ENCODE peak calls at places on chromosomes 13 and 19, in eight cellular contexts. D, G, U, Q, R, I, M and X are unnamed samples. For H3K36me3, the result is how much of the 10 kb centered on the place peaks cover.

GRCh38 chr13:58018865-58019264 is 387.3 kb downstream of the PCDH17 start:
- DNase-seq in R (no peak), I (no peak), M (no peak), U (no peak), D (no peak), Q (no peak), G (no peak), X (no peak)

GRCh38 chr13:45705145-45705695 is 3.1 kb downstream of the CBY2 start:
- DNase-seq in R (no peak), M (no peak), D (no peak), Q (no peak), I (no peak), G (peak), U (no peak), X (no peak)

GRCh38 chr13:42794572-42795275 is 13.3 kb downstream of the FAM216B start:
- DNase-seq in I (no peak), M (no peak), Q (no peak), D (no peak), R (no peak), G (no peak), U (no peak), X (no peak)

GRCh38 chr19:29233591-29233990 is 20.6 kb upstream of the UQCRFS1 start:
- DNase-seq in D (no peak), U (no peak), Q (no peak), G (no peak), M (no peak), I (no peak), R (no peak), X (no peak)

GRCh38 chr19:40831502-40832430 is 18.5 kb downstream of the CYP2A6 start:
- DNase-seq in Q (no peak), U (no peak), R (no peak), D (no peak), M (peak), G (no peak), I (no peak), X (peak)

GRCh38 chr19:16062789-16063188 is 13.5 kb upstream of the TPM4 start:
- DNase-seq in I (no peak), M (no peak), Q (no peak), R (peak), U (peak), D (no peak), G (peak), X (no peak)

GRCh38 chr13:30615851-30616311 is 1.8 kb upstream of the USPL1 start:
- DNase-seq in D (no peak), R (no peak), M (peak), I (no peak), U (no peak), Q (no peak), G (no peak), X (no peak)

GRCh38 chr13:38262211-38262610 is 87.4 kb upstream of the UFM1 start:
- DNase-seq in Q (no peak), U (no peak), G (no peak), R (no peak), I (no peak), M (no peak), D (no peak), X (no peak)

GRCh38 chr13:80168089-80168850 is 172.7 kb downstream of the SPRY2 start:
- DNase-seq in M (peak), Q (no peak), I (no peak), U (no peak), G (no peak), D (no peak), R (no peak), X (no peak)

GRCh38 chr19:18097993-18098890 is 664 bp downstream of the MAST3 start:
- DNase-seq in M (no peak), Q (no peak), U (no peak), G (no peak), D (no peak), I (no peak), R (no peak), X (no peak)

GRCh38 chr13:39941236-39941635 is 285.8 kb downstream of the COG6 start:
- DNase-seq in R (no peak), Q (peak), D (no peak), U (no peak), M (no peak), I (no peak), G (no peak), X (no peak)

GRCh38 chr19:35249848-35250711 is 1.3 kb downstream of the LSR start:
- DNase-seq in G (no peak), M (no peak), U (no peak), D (peak), Q (no peak), I (no peak), R (no peak), X (no peak)

GRCh38 chr13:105936816-105937215 is 598.6 kb downstream of the EFNB2 start:
- DNase-seq in I (no peak), M (peak), D (no peak), Q (no peak), R (no peak), U (no peak), G (no peak), X (no peak)

GRCh38 chr13:51733656-51734334 is 70.2 kb downstream of the DHRS12 start:
- DNase-seq in D (no peak), M (peak), I (no peak), R (no peak), U (no peak), G (no peak), Q (no peak), X (no peak)

GRCh38 chr19:30236006-30236405 is 136.2 kb upstream of the ZNF536 start:
- DNase-seq in Q (no peak), D (no peak), M (no peak), I (no peak), G (peak), R (no peak), U (no peak), X (no peak)

GRCh38 chr13:24746618-24747247 is 17.2 kb upstream of the RNF17 start:
- DNase-seq in D (no peak), G (peak), Q (no peak), I (no peak), R (no peak), M (no peak), U (no peak), X (no peak)

GRCh38 chr13:108961542-108962125 is 332.2 kb downstream of the MYO16 start:
- DNase-seq in M (peak), U (peak), Q (no peak), R (no peak), I (no peak), G (peak), D (no peak), X (peak)

GRCh38 chr19:50300814-50301606 is 28.2 kb downstream of the KCNC3 start:
- DNase-seq in Q (no peak), I (no peak), D (no peak), U (no peak), M (peak), R (no peak), G (no peak), X (peak)

GRCh38 chr13:90402613-90403012 is 944.9 kb upstream of the MIR17HG start:
- DNase-seq in G (no peak), M (no peak), R (no peak), U (no peak), D (no peak), Q (no peak), I (no peak), X (no peak)

GRCh38 chr13:59666504-59666903 is 497.2 kb downstream of the DIAPH3 start:
- DNase-seq in Q (no peak), D (no peak), G (no peak), R (no peak), U (no peak), I (no peak), M (peak), X (no peak)

GRCh38 chr13:55820817-55821216 is 1319.9 kb upstream of the PRR20A start:
- DNase-seq in G (no peak), U (no peak), Q (no peak), D (no peak), M (no peak), I (no peak), R (no peak), X (no peak)

GRCh38 chr19:20038358-20039202 is 725 bp downstream of the ZNF682 start:
- DNase-seq in D (no peak), Q (no peak), I (no peak), U (peak), R (no peak), M (peak), G (no peak), X (no peak)

GRCh38 chr13:45178349-45179142 is 22.3 kb downstream of the KCTD4 start:
- DNase-seq in R (no peak), M (peak), G (no peak), U (no peak), Q (no peak), D (no peak), I (no peak), X (peak)

GRCh38 chr13:113511361-113511760 is 20.9 kb upstream of the DCUN1D2 start:
- DNase-seq in R (peak), U (no peak), D (no peak), G (no peak), I (no peak), Q (no peak), M (no peak), X (no peak)
- H3K36me3 ChIP-seq in R (half or more), U (under half), D (under half), G (under half), I (under half), Q (under half), M (half or more), X (under half)

GRCh38 chr19:48000846-48001245 is 6.4 kb downstream of the ELSPBP1 start:
- DNase-seq in M (no peak), U (no peak), D (no peak), Q (no peak), G (no peak), I (no peak), R (no peak), X (no peak)

GRCh38 chr19:48004236-48004635 is 9.8 kb downstream of the ELSPBP1 start:
- DNase-seq in U (no peak), I (no peak), G (no peak), Q (no peak), R (no peak), D (no peak), M (no peak), X (no peak)

GRCh38 chr19:48010932-48011758 is 16.7 kb downstream of the ELSPBP1 start:
- DNase-seq in M (no peak), G (no peak), Q (no peak), R (no peak), D (no peak), U (no peak), I (no peak), X (no peak)

GRCh38 chr19:48006762-48007161 is 12.3 kb downstream of the ELSPBP1 start:
- DNase-seq in I (no peak), G (no peak), D (no peak), Q (peak), M (no peak), R (no peak), U (no peak), X (no peak)
- TF ChIP-seq CTCF in I (no peak), G (peak), D (no peak), Q (peak), M (no peak), R (no peak), U (no peak), X (no peak)

GRCh38 chr19:1000095-1000494 is at the start of gene GRIN3B:
- DNase-seq in M (peak), D (peak), G (peak), U (peak), Q (no peak), R (no peak), I (no peak), X (no peak)
- H3K4me3 ChIP-seq in M (peak), D (no peak), G (peak), U (no peak), Q (peak), R (no peak), I (no peak), X (peak)

GRCh38 chr13:47945738-47946137 is 55.3 kb downstream of the SUCLA2 start:
- DNase-seq in D (no peak), Q (no peak), M (peak), G (no peak), R (no peak), U (no peak), I (no peak), X (peak)
- H3K36me3 ChIP-seq in D (under half), Q (under half), M (under half), G (under half), R (under half), U (under half), I (under half), X (under half)

GRCh38 chr19:48362716-48363499 is 832 bp downstream of the TMEM143 start:
- DNase-seq in I (peak), Q (peak), U (peak), R (peak), G (peak), D (peak), M (peak), X (peak)
- TF ChIP-seq CTCF in I (no peak), Q (no peak), U (no peak), R (no peak), G (no peak), D (no peak), M (no peak), X (no peak)

DNA sequence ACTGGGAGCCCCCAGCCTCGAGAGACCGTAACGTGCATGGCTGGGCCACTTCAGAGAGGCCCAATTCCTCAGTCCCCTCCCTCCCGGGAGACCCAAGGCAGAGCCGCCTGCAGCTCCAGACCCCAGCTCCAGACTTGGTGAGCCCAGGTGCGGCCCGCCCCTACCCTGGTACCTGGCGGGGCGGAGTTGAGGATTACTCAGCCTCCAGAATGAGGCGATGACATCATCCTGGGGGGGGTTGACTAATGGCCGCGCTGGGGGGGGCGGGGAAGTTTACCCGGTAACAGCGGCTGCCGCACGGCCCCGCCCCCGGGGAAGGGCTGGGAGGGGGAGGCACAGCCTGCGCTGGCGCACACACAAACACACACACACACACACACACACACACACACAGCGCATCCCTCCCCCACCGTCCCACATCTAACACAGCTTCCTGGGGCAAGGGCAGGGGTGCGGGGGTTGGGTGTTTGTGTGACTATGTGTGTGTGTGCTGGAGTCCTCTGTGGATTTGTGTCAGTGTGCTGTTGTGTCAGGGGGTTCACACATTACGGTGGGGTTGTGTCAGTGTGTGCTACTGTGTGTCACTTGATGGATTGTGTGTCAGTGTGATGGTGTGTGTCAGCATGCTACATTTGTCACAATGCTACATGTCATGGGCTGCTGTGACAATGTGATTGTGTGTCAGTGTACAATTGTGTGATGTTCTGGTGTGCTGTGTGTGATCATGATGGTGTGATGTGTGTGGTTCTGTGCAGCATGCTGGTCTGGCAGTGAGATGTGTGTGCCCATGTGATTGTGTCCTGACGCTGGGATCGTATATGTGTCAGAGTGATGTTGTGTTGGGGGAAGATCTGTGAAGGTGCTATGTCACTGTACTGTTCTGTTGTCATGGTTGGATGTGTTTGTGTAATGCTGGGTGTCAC is 10.3 kb upstream of the BBC3 start:
- DNase-seq in U (peak), I (peak), R (peak), D (peak), M (peak), G (peak), Q (peak), X (no peak)
- H3K4me3 ChIP-seq in U (no peak), I (no peak), R (peak), D (no peak), M (no peak), G (no peak), Q (no peak), X (no peak)

GRCh38 chr13:28385362-28385761 is 109.6 kb downstream of the FLT1 start:
- DNase-seq in U (no peak), I (no peak), M (no peak), Q (no peak), G (no peak), D (no peak), R (no peak), X (no peak)
- H3K36me3 ChIP-seq in U (under half), I (under half), M (under half), Q (under half), G (under half), D (under half), R (under half), X (under half)

GRCh38 chr19:11127905-11128304 is 27.7 kb downstream of the SPC24 start:
- DNase-seq in D (no peak), G (no peak), I (no peak), R (no peak), M (no peak), Q (no peak), U (no peak), X (no peak)
- TF ChIP-seq CTCF in D (no peak), G (no peak), I (no peak), R (no peak), M (no peak), Q (no peak), U (no peak), X (no peak)

DNA sequence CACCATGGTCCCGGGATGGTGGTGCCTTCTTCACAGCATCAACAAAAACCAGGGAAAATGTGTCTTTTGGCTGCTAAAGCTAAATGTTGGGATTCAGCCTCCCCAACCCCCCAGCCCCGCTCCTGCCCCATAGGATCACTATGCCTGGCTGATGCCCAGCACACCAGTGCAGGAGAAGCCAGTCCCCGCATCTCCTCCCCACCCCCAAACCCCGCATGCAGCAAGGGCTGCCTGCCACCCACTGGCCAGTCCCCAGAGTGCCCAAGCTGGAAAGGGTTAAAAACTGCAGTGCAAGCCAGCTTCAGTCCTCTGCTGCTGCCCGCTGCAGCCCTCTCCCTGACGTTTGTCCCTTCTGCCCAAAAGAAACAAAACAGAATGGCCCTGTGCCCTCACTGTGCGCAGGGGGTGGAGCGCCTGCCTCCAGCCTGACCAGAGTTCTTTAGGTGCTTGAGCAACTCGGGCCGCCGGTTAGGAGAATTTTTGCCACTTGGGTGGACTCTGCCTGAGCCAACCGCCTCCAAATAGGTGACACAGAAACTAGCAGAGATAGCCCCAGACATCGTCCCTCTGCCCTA is 3.7 kb downstream of the CALM3 start:
- DNase-seq in U (no peak), I (peak), D (no peak), G (no peak), M (no peak), Q (no peak), R (peak), X (no peak)
- H3K4me3 ChIP-seq in U (no peak), I (peak), D (no peak), G (no peak), M (no peak), Q (no peak), R (peak), X (no peak)